ENCODE peak calls at places on chromosomes 7 and 10, in four cellular contexts. One of them, this sample, is unnamed.

GRCh38 chr10:28754930-28755718 is 77.8 kb downstream of the BAMBI start:
- DNase-seq in central memory CD4-positive, alpha-beta T cell: no peak
- DNase-seq in LoVo: no peak
- DNase-seq in stimulated activated CD4-positive, alpha-beta T cell treated with anti-CD3 and anti-CD28 coated beads, Interleukin-12 subunit alpha, Interleukin-12 subunit beta, amount 100 ng/mL, for 48 hours: no peak
- DNase-seq in this sample: no peak

GRCh38 chr10:61970182-61971015 is 68.9 kb downstream of the ARID5B start:
- DNase-seq in LoVo: no peak
- DNase-seq in central memory CD4-positive, alpha-beta T cell: no peak
- DNase-seq in stimulated activated CD4-positive, alpha-beta T cell treated with anti-CD3 and anti-CD28 coated beads, Interleukin-12 subunit alpha, Interleukin-12 subunit beta, amount 100 ng/mL, for 48 hours: no peak
- DNase-seq in this sample: no peak

GRCh38 chr10:132850896-132851295 is 64.9 kb upstream of the NKX6-2 start:
- DNase-seq in central memory CD4-positive, alpha-beta T cell: no peak
- DNase-seq in stimulated activated CD4-positive, alpha-beta T cell treated with anti-CD3 and anti-CD28 coated beads, Interleukin-12 subunit alpha, Interleukin-12 subunit beta, amount 100 ng/mL, for 48 hours: no peak
- DNase-seq in LoVo: no peak
- DNase-seq in this sample: no peak

GRCh38 chr7:42457663-42458062 is 220.7 kb upstream of the GLI3 start:
- DNase-seq in LoVo: no peak
- DNase-seq in central memory CD4-positive, alpha-beta T cell: no peak
- DNase-seq in stimulated activated CD4-positive, alpha-beta T cell treated with anti-CD3 and anti-CD28 coated beads, Interleukin-12 subunit alpha, Interleukin-12 subunit beta, amount 100 ng/mL, for 48 hours: no peak
- DNase-seq in this sample: no peak

GRCh38 chr10:119138341-119139306 is 26.9 kb downstream of the SFXN4 start:
- DNase-seq in stimulated activated CD4-positive, alpha-beta T cell treated with anti-CD3 and anti-CD28 coated beads, Interleukin-12 subunit alpha, Interleukin-12 subunit beta, amount 100 ng/mL, for 48 hours: no peak
- DNase-seq in central memory CD4-positive, alpha-beta T cell: no peak
- DNase-seq in LoVo: no peak
- DNase-seq in this sample: no peak

GRCh38 chr10:74163313-74164068 is 12.5 kb downstream of the ADK start:
- DNase-seq in LoVo: no peak
- DNase-seq in stimulated activated CD4-positive, alpha-beta T cell treated with anti-CD3 and anti-CD28 coated beads, Interleukin-12 subunit alpha, Interleukin-12 subunit beta, amount 100 ng/mL, for 48 hours: no peak
- DNase-seq in central memory CD4-positive, alpha-beta T cell: no peak
- DNase-seq in this sample: no peak

GRCh38 chr10:51758366-51758765 is 59.0 kb upstream of the CSTF2T start:
- DNase-seq in stimulated activated CD4-positive, alpha-beta T cell treated with anti-CD3 and anti-CD28 coated beads, Interleukin-12 subunit alpha, Interleukin-12 subunit beta, amount 100 ng/mL, for 48 hours: no peak
- DNase-seq in central memory CD4-positive, alpha-beta T cell: no peak
- DNase-seq in LoVo: no peak
- DNase-seq in this sample: no peak

GRCh38 chr7:143295870-143296269 is 7.7 kb downstream of the CASP2 start:
- DNase-seq in central memory CD4-positive, alpha-beta T cell: no peak
- DNase-seq in stimulated activated CD4-positive, alpha-beta T cell treated with anti-CD3 and anti-CD28 coated beads, Interleukin-12 subunit alpha, Interleukin-12 subunit beta, amount 100 ng/mL, for 48 hours: no peak
- DNase-seq in LoVo: no peak
- DNase-seq in this sample: no peak

GRCh38 chr10:69327463-69328345 is 49.4 kb downstream of the HK1 start:
- DNase-seq in central memory CD4-positive, alpha-beta T cell: no peak
- DNase-seq in LoVo: no peak
- DNase-seq in stimulated activated CD4-positive, alpha-beta T cell treated with anti-CD3 and anti-CD28 coated beads, Interleukin-12 subunit alpha, Interleukin-12 subunit beta, amount 100 ng/mL, for 48 hours: no peak
- DNase-seq in this sample: no peak

GRCh38 chr7:125279956-125280355 is 350.3 kb upstream of the POT1 start:
- DNase-seq in central memory CD4-positive, alpha-beta T cell: no peak
- DNase-seq in LoVo: no peak
- DNase-seq in stimulated activated CD4-positive, alpha-beta T cell treated with anti-CD3 and anti-CD28 coated beads, Interleukin-12 subunit alpha, Interleukin-12 subunit beta, amount 100 ng/mL, for 48 hours: no peak
- DNase-seq in this sample: no peak

GRCh38 chr10:132623996-132624846 is 86.6 kb downstream of the INPP5A start:
- DNase-seq in LoVo: no peak
- DNase-seq in central memory CD4-positive, alpha-beta T cell: no peak
- DNase-seq in stimulated activated CD4-positive, alpha-beta T cell treated with anti-CD3 and anti-CD28 coated beads, Interleukin-12 subunit alpha, Interleukin-12 subunit beta, amount 100 ng/mL, for 48 hours: no peak
- DNase-seq in this sample: no peak

GRCh38 chr7:55066479-55066878 is 47.7 kb downstream of the EGFR start:
- DNase-seq in central memory CD4-positive, alpha-beta T cell: no peak
- DNase-seq in stimulated activated CD4-positive, alpha-beta T cell treated with anti-CD3 and anti-CD28 coated beads, Interleukin-12 subunit alpha, Interleukin-12 subunit beta, amount 100 ng/mL, for 48 hours: no peak
- DNase-seq in LoVo: no peak
- DNase-seq in this sample: no peak

GRCh38 chr7:122136639-122137253 is 7.3 kb downstream of the AASS start:
- DNase-seq in central memory CD4-positive, alpha-beta T cell: no peak
- DNase-seq in LoVo: peak
- DNase-seq in stimulated activated CD4-positive, alpha-beta T cell treated with anti-CD3 and anti-CD28 coated beads, Interleukin-12 subunit alpha, Interleukin-12 subunit beta, amount 100 ng/mL, for 48 hours: no peak
- DNase-seq in this sample: no peak

GRCh38 chr10:79073784-79074432 is 5.1 kb downstream of the ZMIZ1 start:
- DNase-seq in central memory CD4-positive, alpha-beta T cell: no peak
- DNase-seq in stimulated activated CD4-positive, alpha-beta T cell treated with anti-CD3 and anti-CD28 coated beads, Interleukin-12 subunit alpha, Interleukin-12 subunit beta, amount 100 ng/mL, for 48 hours: no peak
- DNase-seq in LoVo: peak
- DNase-seq in this sample: no peak

GRCh38 chr10:132938472-132939329 is 3.7 kb downstream of the CFAP46 start:
- DNase-seq in LoVo: no peak
- DNase-seq in central memory CD4-positive, alpha-beta T cell: no peak
- DNase-seq in stimulated activated CD4-positive, alpha-beta T cell treated with anti-CD3 and anti-CD28 coated beads, Interleukin-12 subunit alpha, Interleukin-12 subunit beta, amount 100 ng/mL, for 48 hours: no peak
- DNase-seq in this sample: no peak

GRCh38 chr10:50440489-50440888 is 183.3 kb downstream of the SGMS1 start:
- DNase-seq in central memory CD4-positive, alpha-beta T cell: no peak
- DNase-seq in LoVo: no peak
- DNase-seq in stimulated activated CD4-positive, alpha-beta T cell treated with anti-CD3 and anti-CD28 coated beads, Interleukin-12 subunit alpha, Interleukin-12 subunit beta, amount 100 ng/mL, for 48 hours: no peak
- DNase-seq in this sample: no peak

GRCh38 chr7:68629-69028 is 123.7 kb upstream of the FAM20C start:
- DNase-seq in central memory CD4-positive, alpha-beta T cell: no peak
- DNase-seq in LoVo: no peak
- DNase-seq in stimulated activated CD4-positive, alpha-beta T cell treated with anti-CD3 and anti-CD28 coated beads, Interleukin-12 subunit alpha, Interleukin-12 subunit beta, amount 100 ng/mL, for 48 hours: no peak
- DNase-seq in this sample: no peak

GRCh38 chr10:73577788-73578187 is 13.4 kb downstream of the USP54 start:
- DNase-seq in stimulated activated CD4-positive, alpha-beta T cell treated with anti-CD3 and anti-CD28 coated beads, Interleukin-12 subunit alpha, Interleukin-12 subunit beta, amount 100 ng/mL, for 48 hours: no peak
- DNase-seq in LoVo: no peak
- DNase-seq in central memory CD4-positive, alpha-beta T cell: no peak
- DNase-seq in this sample: no peak

GRCh38 chr10:96299383-96299782 is 4.9 kb upstream of the DNTT start:
- DNase-seq in LoVo: no peak
- DNase-seq in central memory CD4-positive, alpha-beta T cell: peak
- DNase-seq in stimulated activated CD4-positive, alpha-beta T cell treated with anti-CD3 and anti-CD28 coated beads, Interleukin-12 subunit alpha, Interleukin-12 subunit beta, amount 100 ng/mL, for 48 hours: no peak
- DNase-seq in this sample: no peak

GRCh38 chr7:157027568-157028527 is 17.4 kb upstream of the MNX1 start:
- DNase-seq in central memory CD4-positive, alpha-beta T cell: no peak
- DNase-seq in stimulated activated CD4-positive, alpha-beta T cell treated with anti-CD3 and anti-CD28 coated beads, Interleukin-12 subunit alpha, Interleukin-12 subunit beta, amount 100 ng/mL, for 48 hours: no peak
- DNase-seq in LoVo: no peak
- DNase-seq in this sample: no peak

GRCh38 chr7:41621953-41622831 is 80.7 kb downstream of the INHBA start:
- DNase-seq in stimulated activated CD4-positive, alpha-beta T cell treated with anti-CD3 and anti-CD28 coated beads, Interleukin-12 subunit alpha, Interleukin-12 subunit beta, amount 100 ng/mL, for 48 hours: no peak
- DNase-seq in LoVo: peak
- DNase-seq in central memory CD4-positive, alpha-beta T cell: no peak
- DNase-seq in this sample: no peak

GRCh38 chr7:100101016-100101862 is at the start of the genes AP4M1 and MCM7:
- DNase-seq in central memory CD4-positive, alpha-beta T cell: peak
- DNase-seq in LoVo: peak
- DNase-seq in stimulated activated CD4-positive, alpha-beta T cell treated with anti-CD3 and anti-CD28 coated beads, Interleukin-12 subunit alpha, Interleukin-12 subunit beta, amount 100 ng/mL, for 48 hours: peak
- DNase-seq in this sample: peak

GRCh38 chr7:120052884-120053382 is 220.0 kb upstream of the KCND2 start:
- DNase-seq in LoVo: peak
- DNase-seq in central memory CD4-positive, alpha-beta T cell: no peak
- DNase-seq in stimulated activated CD4-positive, alpha-beta T cell treated with anti-CD3 and anti-CD28 coated beads, Interleukin-12 subunit alpha, Interleukin-12 subunit beta, amount 100 ng/mL, for 48 hours: no peak
- DNase-seq in this sample: no peak

GRCh38 chr10:112475565-112476233 is 28.7 kb downstream of the VTI1A start:
- DNase-seq in central memory CD4-positive, alpha-beta T cell: no peak
- DNase-seq in LoVo: no peak
- DNase-seq in stimulated activated CD4-positive, alpha-beta T cell treated with anti-CD3 and anti-CD28 coated beads, Interleukin-12 subunit alpha, Interleukin-12 subunit beta, amount 100 ng/mL, for 48 hours: no peak
- DNase-seq in this sample: no peak

GRCh38 chr7:78225534-78225933 is 427.0 kb downstream of the PHTF2 start:
- DNase-seq in stimulated activated CD4-positive, alpha-beta T cell treated with anti-CD3 and anti-CD28 coated beads, Interleukin-12 subunit alpha, Interleukin-12 subunit beta, amount 100 ng/mL, for 48 hours: no peak
- DNase-seq in LoVo: no peak
- DNase-seq in central memory CD4-positive, alpha-beta T cell: no peak
- DNase-seq in this sample: no peak

GRCh38 chr7:24024689-24025088 is 259.3 kb upstream of the NPY start:
- DNase-seq in LoVo: no peak
- DNase-seq in central memory CD4-positive, alpha-beta T cell: no peak
- DNase-seq in stimulated activated CD4-positive, alpha-beta T cell treated with anti-CD3 and anti-CD28 coated beads, Interleukin-12 subunit alpha, Interleukin-12 subunit beta, amount 100 ng/mL, for 48 hours: no peak
- DNase-seq in this sample: no peak

GRCh38 chr10:484925-485661 is 204.4 kb downstream of the DIP2C start:
- DNase-seq in LoVo: peak
- DNase-seq in stimulated activated CD4-positive, alpha-beta T cell treated with anti-CD3 and anti-CD28 coated beads, Interleukin-12 subunit alpha, Interleukin-12 subunit beta, amount 100 ng/mL, for 48 hours: no peak
- DNase-seq in central memory CD4-positive, alpha-beta T cell: peak
- DNase-seq in this sample: no peak

GRCh38 chr7:13117103-13117502 is 429.7 kb downstream of the ARL4A start:
- DNase-seq in central memory CD4-positive, alpha-beta T cell: no peak
- DNase-seq in LoVo: peak
- DNase-seq in stimulated activated CD4-positive, alpha-beta T cell treated with anti-CD3 and anti-CD28 coated beads, Interleukin-12 subunit alpha, Interleukin-12 subunit beta, amount 100 ng/mL, for 48 hours: no peak
- DNase-seq in this sample: peak

GRCh38 chr10:63268798-63269503 is 135.8 kb downstream of the NRBF2 start:
- DNase-seq in LoVo: peak
- DNase-seq in central memory CD4-positive, alpha-beta T cell: peak
- DNase-seq in stimulated activated CD4-positive, alpha-beta T cell treated with anti-CD3 and anti-CD28 coated beads, Interleukin-12 subunit alpha, Interleukin-12 subunit beta, amount 100 ng/mL, for 48 hours: peak
- DNase-seq in this sample: peak

GRCh38 chr10:82757907-82758306 is 882.9 kb downstream of the NRG3 start:
- DNase-seq in stimulated activated CD4-positive, alpha-beta T cell treated with anti-CD3 and anti-CD28 coated beads, Interleukin-12 subunit alpha, Interleukin-12 subunit beta, amount 100 ng/mL, for 48 hours: no peak
- DNase-seq in central memory CD4-positive, alpha-beta T cell: no peak
- DNase-seq in LoVo: no peak
- DNase-seq in this sample: no peak